ENCODE peak calls at places on chromosomes 6 and 20, in five cellular contexts. V is K562, X is HepG2, I is WTC11, E is GM12878. U is an unnamed sample.

GRCh38 chr6:166490671-166491500 is 95.6 kb downstream of the RAMACL start:
- DNase-seq in X (no peak), E (no peak), V (no peak), I (no peak), U (no peak)

GRCh38 chr20:2131366-2131765 is 29.7 kb downstream of the STK35 start:
- DNase-seq in I (no peak), V (no peak), E (no peak), X (no peak), U (no peak)

GRCh38 chr20:53723621-53724020 is 130.0 kb upstream of the ZNF217 start:
- DNase-seq in V (peak), X (no peak), E (no peak), I (no peak), U (no peak)

GRCh38 chr20:50798650-50799049 is 3.8 kb downstream of the BCAS4 start:
- DNase-seq in V (no peak), E (no peak), X (peak), I (no peak), U (no peak)

GRCh38 chr6:114315841-114316595 is 26.8 kb downstream of the HS3ST5 start:
- DNase-seq in X (no peak), V (no peak), E (no peak), I (no peak), U (no peak)

GRCh38 chr6:130575971-130576370 is 210.2 kb downstream of the TMEM200A start:
- DNase-seq in V (no peak), E (peak), I (no peak), X (peak), U (no peak)

GRCh38 chr20:31861346-31862156 is 8.8 kb downstream of the DUSP15 start:
- DNase-seq in I (peak), X (peak), V (peak), E (no peak), U (peak)

GRCh38 chr20:23115823-23116222 is 29.7 kb upstream of the CD93 start:
- DNase-seq in X (no peak), E (peak), I (no peak), V (no peak), U (no peak)

GRCh38 chr6:154578004-154578559 is 67.6 kb upstream of the CNKSR3 start:
- DNase-seq in E (no peak), I (no peak), V (no peak), X (no peak), U (no peak)

GRCh38 chr6:139600919-139601470 is 226.5 kb upstream of the CITED2 start:
- DNase-seq in X (no peak), I (no peak), V (peak), E (peak), U (no peak)

GRCh38 chr6:166006593-166007301 is 160.9 kb downstream of the TBXT start:
- DNase-seq in V (no peak), I (no peak), X (no peak), E (no peak), U (peak)

DNA sequence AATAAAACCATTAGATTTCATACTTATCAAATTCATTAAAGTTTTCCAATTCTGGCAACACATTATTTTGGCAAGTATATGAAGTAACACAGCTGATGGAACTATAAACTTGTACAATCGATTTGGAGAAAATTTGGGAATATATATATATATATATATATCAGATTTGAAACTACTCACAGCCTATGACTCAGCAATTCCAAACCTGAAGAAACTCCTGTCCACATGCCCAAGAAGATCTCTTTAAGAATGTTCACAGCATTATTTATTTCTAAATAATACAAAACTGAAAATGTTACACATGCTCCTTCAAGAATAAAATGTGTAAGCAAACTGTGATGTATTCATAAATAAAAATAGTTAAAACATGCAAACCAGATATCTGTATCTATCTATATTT is 270.1 kb downstream of the TFAP2A start:
- DNase-seq in V (no peak), I (no peak), X (no peak), E (no peak), U (no peak)
- TF ChIP-seq ATF2 in V (no peak), I (no peak), X (no peak), E (no peak), U (no peak)

GRCh38 chr6:95576218-95576617 is 1.1 kb upstream of the MANEA start:
- DNase-seq in X (no peak), E (no peak), V (no peak), I (no peak), U (no peak)

GRCh38 chr6:95581073-95581472 is 3.7 kb downstream of the MANEA start:
- DNase-seq in I (no peak), E (no peak), V (no peak), X (no peak), U (no peak)

GRCh38 chr6:95576621-95577316 is 566 bp upstream of the MANEA start:
- DNase-seq in V (no peak), X (no peak), E (no peak), I (no peak), U (no peak)

GRCh38 chr6:95577317-95578105 is at the start of gene MANEA:
- DNase-seq in X (peak), I (peak), V (peak), E (peak), U (peak)

GRCh38 chr6:95578106-95578410 is 723 bp downstream of the MANEA start:
- DNase-seq in E (no peak), V (peak), I (no peak), X (peak), U (no peak)
- TF ChIP-seq ATF2 in E (no peak), V (no peak), I (no peak), X (no peak), U (no peak)

GRCh38 chr6:2876210-2877056 is 26.7 kb downstream of the SERPINB9 start:
- DNase-seq in E (no peak), V (no peak), X (peak), I (peak), U (no peak)
- TF ChIP-seq ATF2 in E (no peak), V (no peak), X (peak), I (no peak), U (no peak)

GRCh38 chr6:27791182-27791939 is 120.8 kb downstream of the OR2B2 start:
- DNase-seq in E (no peak), V (peak), I (peak), X (peak), U (no peak)
- TF ChIP-seq ATF2 in E (no peak), V (no peak), I (no peak), X (no peak), U (peak)

GRCh38 chr6:104597541-104598050 is 262.1 kb downstream of the HACE1 start:
- DNase-seq in I (no peak), V (no peak), E (no peak), X (no peak), U (no peak)
- TF ChIP-seq ATF2 in I (no peak), V (no peak), E (no peak), X (no peak), U (no peak)

GRCh38 chr6:57215260-57215659 is 6.8 kb downstream of the RAB23 start:
- DNase-seq in V (no peak), E (no peak), I (no peak), X (no peak), U (no peak)

GRCh38 chr6:57221191-57221935 is 744 bp downstream of the RAB23 start:
- DNase-seq in X (peak), I (peak), V (peak), E (no peak), U (peak)

GRCh38 chr6:57220083-57220703 is 1.9 kb downstream of the RAB23 start:
- DNase-seq in X (no peak), I (no peak), V (no peak), E (no peak), U (no peak)

GRCh38 chr6:57217270-57217669 is 4.8 kb downstream of the RAB23 start:
- DNase-seq in V (no peak), X (no peak), E (no peak), I (no peak), U (no peak)

DNA sequence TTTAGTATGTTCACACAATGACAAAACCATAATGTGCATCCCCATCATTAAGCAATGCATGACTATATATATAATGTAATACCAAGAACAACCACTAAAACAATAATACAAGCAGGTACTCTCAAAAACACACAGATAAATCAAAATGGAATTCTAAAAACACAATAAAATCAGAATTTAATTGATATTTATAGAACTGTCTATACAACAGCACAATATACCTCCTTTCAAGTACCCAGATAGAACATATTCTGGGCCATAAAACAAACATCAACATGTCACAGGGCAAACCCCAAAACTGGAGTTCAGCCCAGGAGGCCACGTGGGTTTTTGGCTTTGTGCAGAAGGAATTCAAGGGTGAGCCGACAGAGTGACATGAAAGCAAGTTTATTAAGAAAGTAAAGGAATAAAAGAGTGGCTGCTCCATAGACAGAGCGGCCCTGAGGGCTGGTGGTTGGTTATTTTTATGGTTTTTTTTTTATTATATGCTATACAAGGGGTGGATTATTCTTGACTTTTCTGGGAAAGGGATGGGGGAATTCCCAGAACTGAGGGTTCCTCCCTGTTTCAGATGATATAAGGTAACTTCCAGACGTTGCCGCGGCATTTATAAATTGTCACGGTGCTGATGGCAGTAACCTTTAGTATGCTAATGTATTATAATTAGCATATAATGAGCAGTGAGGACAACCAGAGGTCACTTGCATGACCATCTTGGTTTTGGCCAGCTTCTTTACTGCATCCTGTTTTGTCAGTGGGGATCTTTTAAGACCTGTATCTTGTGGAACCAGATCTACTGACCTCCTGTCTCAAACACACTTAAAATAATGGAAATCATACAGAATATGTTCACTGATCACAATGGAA is 5.6 kb downstream of the RAB23 start:
- DNase-seq in X (no peak), E (no peak), V (peak), I (no peak), U (no peak)
- TF ChIP-seq ATF2 in X (no peak), E (no peak), V (no peak), I (no peak), U (no peak)

GRCh38 chr6:54194067-54194466 is 82.8 kb downstream of the MLIP start:
- DNase-seq in V (no peak), X (no peak), I (no peak), E (no peak), U (no peak)
- TF ChIP-seq ATF2 in V (no peak), X (no peak), I (no peak), E (no peak), U (no peak)

DNA sequence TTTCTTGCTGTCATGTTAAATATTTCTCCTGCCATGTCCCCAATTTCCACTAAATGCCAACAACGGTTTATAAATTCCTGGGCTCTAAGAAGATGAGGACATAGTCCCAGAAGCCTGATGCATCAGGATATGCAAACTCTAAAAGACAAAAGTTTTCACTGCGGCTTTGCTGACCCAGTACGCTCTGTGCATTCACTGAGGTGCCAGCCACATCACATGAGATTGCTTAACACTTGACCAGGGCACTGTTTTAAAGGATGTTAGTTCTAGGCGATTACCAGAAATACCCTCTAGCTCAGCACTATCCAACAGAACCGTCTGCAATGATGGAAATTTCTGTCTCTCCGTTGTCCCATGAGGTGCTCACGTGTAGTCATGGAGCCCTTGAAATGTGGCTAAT is 19.9 kb upstream of the ADTRP start:
- DNase-seq in E (no peak), X (no peak), V (no peak), I (no peak), U (no peak)
- TF ChIP-seq ATF2 in E (no peak), X (no peak), V (no peak), I (no peak), U (no peak)

GRCh38 chr6:62613920-62614319 is 327.9 kb upstream of the KHDRBS2 start:
- DNase-seq in V (no peak), X (no peak), E (no peak), I (peak), U (no peak)

GRCh38 chr6:62612526-62612925 is 326.5 kb upstream of the KHDRBS2 start:
- DNase-seq in E (no peak), X (no peak), I (no peak), V (no peak), U (no peak)

GRCh38 chr6:62614442-62614841 is 328.4 kb upstream of the KHDRBS2 start:
- DNase-seq in E (no peak), V (no peak), X (no peak), I (no peak), U (no peak)

DNA sequence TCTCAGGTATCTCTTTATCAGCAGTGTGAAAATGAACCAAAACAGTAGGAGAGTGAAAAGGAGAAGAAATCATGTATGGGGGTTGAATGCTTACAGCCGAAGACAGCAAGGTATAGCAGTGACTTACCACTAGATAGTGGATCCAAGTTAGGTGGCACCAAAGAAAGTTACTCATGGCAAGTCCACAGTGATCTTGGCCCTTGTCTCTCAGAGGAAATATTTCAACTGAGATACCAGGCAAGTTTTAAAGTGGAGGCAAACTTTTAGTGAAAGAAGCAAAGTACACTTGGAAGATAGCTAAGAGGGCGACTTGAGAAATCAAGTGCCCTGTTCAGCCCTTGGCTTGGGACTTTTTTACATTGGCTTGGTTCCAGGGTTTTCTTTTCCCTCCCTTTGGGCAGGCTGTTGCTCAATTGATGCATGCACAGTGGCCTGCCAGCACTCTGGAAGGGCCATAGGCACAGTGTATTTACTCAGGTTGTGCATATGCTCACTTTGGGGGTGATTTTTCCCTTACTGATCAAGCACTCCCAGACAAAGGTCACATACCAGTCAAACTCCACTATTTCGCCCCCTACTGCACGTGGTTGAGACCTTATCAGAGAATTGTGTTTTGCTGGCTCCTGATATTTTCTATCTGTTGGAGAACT is 329.5 kb upstream of the KHDRBS2 start:
- DNase-seq in I (no peak), V (no peak), E (no peak), X (peak), U (no peak)
- TF ChIP-seq ATF2 in I (no peak), V (no peak), E (no peak), X (no peak), U (no peak)

GRCh38 chr20:26209171-26209941 is 512.7 kb upstream of the ZNF337 start:
- DNase-seq in I (peak), V (no peak), E (no peak), X (no peak), U (peak)
- TF ChIP-seq ATF2 in I (no peak), V (no peak), E (no peak), X (no peak), U (no peak)